ENCODE peak calls at places on chromosomes 6 and 20, in five cellular contexts. O is activated CD4-positive, alpha-beta T cell treated with anti-CD3 and anti-CD28 coated beads, Interleukin-2, amount 50 U/mL, for 1 hour; Z is left ventricle myocardium inferior; S is transverse colon; E is putamen. M is an unnamed sample.

GRCh38 chr20:37430778-37431460 is 85.0 kb downstream of the SRC start:
- DNase-seq in O (no peak), E (no peak), Z (no peak), S (no peak), M (no peak)

GRCh38 chr20:39660965-39661364 is 698.8 kb downstream of the DHX35 start:
- DNase-seq in S (no peak), O (no peak), Z (no peak), E (no peak), M (no peak)

GRCh38 chr6:21845018-21845417 is 251.5 kb downstream of the SOX4 start:
- DNase-seq in S (no peak), Z (no peak), E (peak; percentile 25), O (no peak), M (peak; percentile 4)

GRCh38 chr6:100344761-100345160 is 120.0 kb downstream of the SIM1 start:
- DNase-seq in O (no peak), E (no peak), S (no peak), Z (no peak), M (peak; percentile 88)

GRCh38 chr6:152295346-152295745 is 341.8 kb downstream of the SYNE1 start:
- DNase-seq in E (no peak), S (no peak), Z (no peak), O (no peak), M (peak; percentile 86)

GRCh38 chr6:88120635-88121034 is 45.5 kb downstream of the CNR1 start:
- DNase-seq in O (no peak), Z (no peak), E (no peak), S (no peak), M (no peak)

GRCh38 chr20:15937179-15937578 is 636.1 kb downstream of the KIF16B start:
- DNase-seq in E (no peak), Z (no peak), O (no peak), S (no peak), M (no peak)

GRCh38 chr20:59938221-59938620 is 1.9 kb downstream of the PPP1R3D start:
- DNase-seq in Z (no peak), S (no peak), E (no peak), O (no peak), M (peak; percentile 61)

GRCh38 chr6:56359201-56359899 is 112.0 kb upstream of the COL21A1 start:
- DNase-seq in E (peak; percentile 73), O (peak; percentile 46), Z (no peak), S (peak; percentile 66), M (peak; percentile 68)

GRCh38 chr6:38157905-38158304 is 338.4 kb downstream of the ZFAND3 start:
- DNase-seq in Z (no peak), S (no peak), E (no peak), O (no peak), M (no peak)

GRCh38 chr20:48100483-48100882 is 315.2 kb upstream of the SULF2 start:
- DNase-seq in O (no peak), S (no peak), E (no peak), Z (no peak), M (no peak)

GRCh38 chr6:133886104-133886503 is 2.8 kb upstream of the TCF21 start:
- DNase-seq in S (no peak), O (no peak), E (no peak), Z (no peak), M (no peak)

GRCh38 chr20:60926831-60927230 is 325.2 kb upstream of the CDH4 start:
- DNase-seq in S (no peak), O (no peak), Z (no peak), E (no peak), M (no peak)

GRCh38 chr6:33410050-33410710 is 634 bp upstream of the PHF1 start:
- DNase-seq in E (peak; percentile 98), O (peak; percentile 97), S (peak; percentile 98), Z (peak; percentile 98), M (peak; percentile 97)

GRCh38 chr6:28269492-28269891 is 2.5 kb downstream of the ZSCAN26 start:
- DNase-seq in Z (no peak), S (no peak), E (no peak), O (no peak), M (peak; percentile 85)

GRCh38 chr20:10669843-10670446 is 3.9 kb downstream of the JAG1 start:
- DNase-seq in O (no peak), Z (no peak), S (no peak), E (no peak), M (no peak)

GRCh38 chr20:5919634-5920544 is 30.4 kb downstream of the TRMT6 start:
- DNase-seq in E (no peak), O (no peak), Z (no peak), S (no peak), M (peak; percentile 22)

GRCh38 chr6:121723623-121724022 is 288.2 kb downstream of the GJA1 start:
- DNase-seq in Z (no peak), S (no peak), E (no peak), O (no peak), M (no peak)

GRCh38 chr6:42226251-42227143 is 8.8 kb upstream of the MRPS10 start:
- DNase-seq in Z (no peak), E (no peak), S (peak; percentile 71), O (no peak), M (peak; percentile 84)

GRCh38 chr6:35635601-35636597 is 52.8 kb downstream of the FKBP5 start:
- DNase-seq in O (no peak), E (no peak), Z (no peak), S (no peak), M (peak; percentile 60)

GRCh38 chr6:119313937-119314893 is 35.3 kb downstream of the MAN1A1 start:
- DNase-seq in S (peak; percentile 24), Z (no peak), E (no peak), O (peak; percentile 2), M (no peak)

GRCh38 chr20:49405062-49405683 is 77.3 kb downstream of the KCNB1 start:
- DNase-seq in S (no peak), Z (no peak), O (no peak), E (no peak), M (no peak)

GRCh38 chr6:101663099-101663498 is 269.6 kb downstream of the GRIK2 start:
- DNase-seq in S (no peak), O (no peak), Z (no peak), E (no peak), M (no peak)

M was measured in LHCN-M2.